ENCODE peak calls at places on chromosomes 3 and 15, in ten cellular contexts. M, J, P, F, R, B, S, A, C and O are unnamed samples.

GRCh38 chr3:21750831-21751391 is at the start of gene ZNF385D:
- DNase-seq in M (no peak), J (peak), P (peak), F (peak), R (peak), B (no peak), S (peak), A (no peak), C (peak), O (peak)

GRCh38 chr3:11583226-11583625 is 60.5 kb downstream of the VGLL4 start:
- DNase-seq in M (no peak), J (peak), P (peak), F (no peak), R (no peak), B (no peak), S (no peak), A (no peak), C (no peak), O (no peak)

GRCh38 chr15:41020311-41020710 is 67.0 kb downstream of the CHAC1 start:
- DNase-seq in M (no peak), J (no peak), P (peak), F (no peak), R (no peak), B (no peak), S (no peak), A (no peak), C (no peak), O (no peak)

GRCh38 chr3:113663761-113664160 is 32.7 kb downstream of the USF3 start:
- DNase-seq in M (no peak), J (no peak), P (no peak), F (no peak), R (no peak), B (no peak), S (no peak), A (no peak), C (no peak), O (no peak)

GRCh38 chr3:69499899-69500316 is 114.0 kb upstream of the FRMD4B start:
- DNase-seq in M (no peak), J (peak), P (peak), F (no peak), R (peak), B (no peak), S (no peak), A (no peak), C (no peak), O (no peak)

GRCh38 chr3:132164469-132165092 is 129.8 kb upstream of the CPNE4 start:
- DNase-seq in M (no peak), J (no peak), P (no peak), F (peak), R (peak), B (no peak), S (peak), A (no peak), C (no peak), O (no peak)

GRCh38 chr3:171108066-171108465 is 81.5 kb upstream of the SLC2A2 start:
- DNase-seq in M (no peak), J (peak), P (peak), F (no peak), R (no peak), B (no peak), S (peak), A (no peak), C (no peak), O (no peak)

GRCh38 chr3:71132995-71133730 is 450.4 kb downstream of the FOXP1 start:
- DNase-seq in M (peak), J (peak), P (no peak), F (no peak), R (no peak), B (no peak), S (no peak), A (no peak), C (peak), O (no peak)

GRCh38 chr3:170440346-170440745 is 21.7 kb downstream of the CLDN11 start:
- DNase-seq in M (no peak), J (peak), P (peak), F (no peak), R (no peak), B (no peak), S (peak), A (no peak), C (no peak), O (no peak)

GRCh38 chr3:14685204-14685603 is 10.3 kb downstream of the C3orf20 start:
- DNase-seq in M (no peak), J (no peak), P (no peak), F (no peak), R (no peak), B (no peak), S (no peak), A (no peak), C (no peak), O (no peak)

GRCh38 chr15:80576519-80577090 is 118.5 kb upstream of the ABHD17C start:
- DNase-seq in M (no peak), J (no peak), P (no peak), F (no peak), R (no peak), B (no peak), S (no peak), A (no peak), C (no peak), O (no peak)

GRCh38 chr3:110493752-110494151 is 577.9 kb upstream of the NECTIN3 start:
- DNase-seq in M (no peak), J (no peak), P (no peak), F (no peak), R (no peak), B (no peak), S (no peak), A (no peak), C (no peak), O (no peak)

GRCh38 chr15:51077565-51078153 is 17.0 kb downstream of the TNFAIP8L3 start:
- DNase-seq in M (no peak), J (peak), P (peak), F (peak), R (peak), B (peak), S (no peak), A (peak), C (no peak), O (no peak)